ENCODE peak calls at places on chromosomes 6 and 20, in seven cellular contexts. One of them, this sample, is unnamed.

GRCh38 chr20:62496525-62497218 is 20.9 kb upstream of the GATA5 start:
- DNase-seq in lower lobe of right lung: no peak
- DNase-seq in neural progenitor cell: peak; percentile 80
- DNase-seq in aorta: peak; percentile 44
- DNase-seq in mesenchymal stem cell: no peak
- DNase-seq in psoas muscle: no peak
- DNase-seq in right cardiac atrium: peak; percentile 80
- DNase-seq in this sample: no peak

GRCh38 chr20:50073500-50073899 is 39.5 kb downstream of the UBE2V1 start:
- DNase-seq in lower lobe of right lung: no peak
- DNase-seq in neural progenitor cell: no peak
- DNase-seq in aorta: peak; percentile 36
- DNase-seq in mesenchymal stem cell: no peak
- DNase-seq in psoas muscle: no peak
- DNase-seq in right cardiac atrium: no peak
- DNase-seq in this sample: no peak

GRCh38 chr20:56094228-56094627 is 88.9 kb upstream of the CBLN4 start:
- DNase-seq in lower lobe of right lung: no peak
- DNase-seq in neural progenitor cell: no peak
- DNase-seq in aorta: no peak
- DNase-seq in mesenchymal stem cell: no peak
- DNase-seq in psoas muscle: no peak
- DNase-seq in right cardiac atrium: no peak
- DNase-seq in this sample: no peak

GRCh38 chr6:157984686-157985225 is 3.1 kb downstream of the SYNJ2 start:
- DNase-seq in lower lobe of right lung: no peak
- DNase-seq in neural progenitor cell: no peak
- DNase-seq in aorta: no peak
- DNase-seq in mesenchymal stem cell: no peak
- DNase-seq in psoas muscle: no peak
- DNase-seq in right cardiac atrium: no peak
- DNase-seq in this sample: no peak

GRCh38 chr6:160331753-160332152 is 16.4 kb upstream of the SLC22A3 start:
- DNase-seq in lower lobe of right lung: no peak
- DNase-seq in neural progenitor cell: no peak
- DNase-seq in aorta: no peak
- DNase-seq in mesenchymal stem cell: no peak
- DNase-seq in psoas muscle: no peak
- DNase-seq in right cardiac atrium: no peak
- DNase-seq in this sample: no peak

GRCh38 chr20:35329435-35330139 is 37.4 kb upstream of the FAM83C start:
- DNase-seq in lower lobe of right lung: no peak
- DNase-seq in neural progenitor cell: peak; percentile 65
- DNase-seq in aorta: no peak
- DNase-seq in mesenchymal stem cell: peak; percentile 46
- DNase-seq in psoas muscle: peak; percentile 42
- DNase-seq in right cardiac atrium: no peak
- DNase-seq in this sample: no peak

GRCh38 chr6:5520796-5521195 is 259.5 kb downstream of the FARS2 start:
- DNase-seq in lower lobe of right lung: no peak
- DNase-seq in neural progenitor cell: no peak
- DNase-seq in aorta: no peak
- DNase-seq in mesenchymal stem cell: no peak
- DNase-seq in psoas muscle: no peak
- DNase-seq in right cardiac atrium: no peak
- DNase-seq in this sample: no peak

GRCh38 chr6:19668710-19669109 is 168.5 kb upstream of the ID4 start:
- DNase-seq in lower lobe of right lung: no peak
- DNase-seq in neural progenitor cell: no peak
- DNase-seq in aorta: no peak
- DNase-seq in mesenchymal stem cell: no peak
- DNase-seq in psoas muscle: no peak
- DNase-seq in right cardiac atrium: no peak
- DNase-seq in this sample: no peak

GRCh38 chr20:63292904-63293303 is at the start of gene COL20A1:
- DNase-seq in lower lobe of right lung: no peak
- DNase-seq in neural progenitor cell: no peak
- DNase-seq in aorta: no peak
- DNase-seq in mesenchymal stem cell: no peak
- DNase-seq in psoas muscle: no peak
- DNase-seq in right cardiac atrium: peak; percentile 49
- DNase-seq in this sample: no peak

GRCh38 chr6:151493495-151494234 is at the start of gene CCDC170:
- DNase-seq in lower lobe of right lung: peak; percentile 83
- DNase-seq in neural progenitor cell: peak; percentile 73
- DNase-seq in aorta: peak; percentile 80
- DNase-seq in mesenchymal stem cell: peak; percentile 32
- DNase-seq in psoas muscle: peak; percentile 44
- DNase-seq in right cardiac atrium: peak; percentile 86
- DNase-seq in this sample: peak; percentile 20

GRCh38 chr6:170086639-170087420 is 204.0 kb downstream of the DLL1 start:
- DNase-seq in lower lobe of right lung: peak; percentile 37
- DNase-seq in neural progenitor cell: no peak
- DNase-seq in aorta: peak; percentile 40
- DNase-seq in mesenchymal stem cell: no peak
- DNase-seq in psoas muscle: no peak
- DNase-seq in right cardiac atrium: no peak
- DNase-seq in this sample: peak; percentile 11

GRCh38 chr20:10609726-10610125 is 64.1 kb downstream of the JAG1 start:
- DNase-seq in lower lobe of right lung: no peak
- DNase-seq in neural progenitor cell: no peak
- DNase-seq in aorta: no peak
- DNase-seq in mesenchymal stem cell: no peak
- DNase-seq in psoas muscle: no peak
- DNase-seq in right cardiac atrium: no peak
- DNase-seq in this sample: no peak

GRCh38 chr20:53926428-53927028 is 143.9 kb downstream of the BCAS1 start:
- DNase-seq in lower lobe of right lung: no peak
- DNase-seq in neural progenitor cell: no peak
- DNase-seq in aorta: no peak
- DNase-seq in mesenchymal stem cell: peak; percentile 93
- DNase-seq in psoas muscle: no peak
- DNase-seq in right cardiac atrium: no peak
- DNase-seq in this sample: peak; percentile 39

GRCh38 chr6:85450578-85450884 is 648 bp downstream of the NT5E start:
- DNase-seq in lower lobe of right lung: no peak
- DNase-seq in neural progenitor cell: no peak
- DNase-seq in aorta: no peak
- DNase-seq in mesenchymal stem cell: peak; percentile 64
- DNase-seq in psoas muscle: no peak
- DNase-seq in right cardiac atrium: no peak
- DNase-seq in this sample: no peak
- H3K4me1 ChIP-seq in lower lobe of right lung: peaks cover 37% of the 10 kb centered on the region
- H3K4me1 ChIP-seq in neural progenitor cell: no peaks in the 10 kb centered on the region
- H3K4me1 ChIP-seq in aorta: peaks cover 3% of the 10 kb centered on the region
- H3K4me1 ChIP-seq in mesenchymal stem cell: peaks cover 10% of the 10 kb centered on the region
- H3K4me1 ChIP-seq in psoas muscle: peaks cover 7% of the 10 kb centered on the region
- H3K4me1 ChIP-seq in right cardiac atrium: peaks cover 2% of the 10 kb centered on the region
- H3K4me1 ChIP-seq in this sample: no peaks in the 10 kb centered on the region

DNA sequence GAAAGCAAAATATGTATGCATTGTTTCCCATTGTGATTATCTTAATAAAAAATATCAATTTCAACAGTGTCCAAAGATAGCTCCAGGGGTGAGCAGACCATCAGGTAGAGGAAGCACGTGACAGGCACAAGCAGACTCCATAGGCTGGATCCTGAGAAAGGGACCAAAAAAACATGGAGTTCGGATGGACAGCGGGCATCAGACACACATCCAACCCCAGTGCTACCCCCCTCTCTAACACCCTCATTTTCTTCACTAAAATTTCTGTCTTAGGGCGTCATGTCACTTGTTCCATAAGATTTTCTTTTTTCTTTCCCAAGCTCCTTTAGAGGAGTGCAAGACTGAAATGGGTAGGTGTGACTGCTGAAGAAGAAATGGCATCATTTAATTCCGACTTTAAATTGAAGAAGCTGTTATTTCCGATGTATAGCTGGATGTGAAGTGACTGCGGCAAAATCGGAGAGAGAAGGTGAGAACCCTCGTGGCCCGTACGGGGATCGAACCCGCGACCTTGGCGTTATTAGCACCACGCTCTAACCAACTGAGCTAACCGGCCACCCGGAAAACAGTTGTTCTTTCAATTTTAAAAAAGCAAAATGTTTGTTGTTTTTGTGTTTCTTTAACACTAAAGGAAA is 10.3 kb upstream of the PRSS16 start:
- DNase-seq in lower lobe of right lung: no peak
- DNase-seq in neural progenitor cell: peak; percentile 59
- DNase-seq in aorta: no peak
- DNase-seq in mesenchymal stem cell: peak; percentile 56
- DNase-seq in psoas muscle: no peak
- DNase-seq in right cardiac atrium: no peak
- DNase-seq in this sample: no peak
- H3K27me3 ChIP-seq in lower lobe of right lung: peaks cover 91% of the 10 kb centered on the region
- H3K27me3 ChIP-seq in neural progenitor cell: peaks cover 55% of the 10 kb centered on the region
- H3K27me3 ChIP-seq in aorta: no peaks in the 10 kb centered on the region
- H3K27me3 ChIP-seq in mesenchymal stem cell: no peaks in the 10 kb centered on the region
- H3K27me3 ChIP-seq in psoas muscle: peaks cover 20% of the 10 kb centered on the region
- H3K27me3 ChIP-seq in right cardiac atrium: peaks cover 6% of the 10 kb centered on the region
- H3K27me3 ChIP-seq in this sample: peaks cover 77% of the 10 kb centered on the region

GRCh38 chr6:144059139-144059538 is 36.2 kb downstream of the SF3B5 start:
- DNase-seq in lower lobe of right lung: no peak
- DNase-seq in neural progenitor cell: no peak
- DNase-seq in aorta: no peak
- DNase-seq in mesenchymal stem cell: no peak
- DNase-seq in psoas muscle: no peak
- DNase-seq in right cardiac atrium: no peak
- DNase-seq in this sample: no peak

GRCh38 chr6:144053601-144054000 is 41.8 kb downstream of the SF3B5 start:
- DNase-seq in lower lobe of right lung: no peak
- DNase-seq in neural progenitor cell: no peak
- DNase-seq in aorta: no peak
- DNase-seq in mesenchymal stem cell: no peak
- DNase-seq in psoas muscle: no peak
- DNase-seq in right cardiac atrium: no peak
- DNase-seq in this sample: no peak

GRCh38 chr6:144052488-144052887 is 42.9 kb downstream of the SF3B5 start:
- DNase-seq in lower lobe of right lung: no peak
- DNase-seq in neural progenitor cell: no peak
- DNase-seq in aorta: no peak
- DNase-seq in mesenchymal stem cell: no peak
- DNase-seq in psoas muscle: no peak
- DNase-seq in right cardiac atrium: no peak
- DNase-seq in this sample: no peak

GRCh38 chr6:144055121-144055931 is 40.0 kb downstream of the SF3B5 start:
- DNase-seq in lower lobe of right lung: no peak
- DNase-seq in neural progenitor cell: no peak
- DNase-seq in aorta: no peak
- DNase-seq in mesenchymal stem cell: no peak
- DNase-seq in psoas muscle: no peak
- DNase-seq in right cardiac atrium: no peak
- DNase-seq in this sample: no peak
- H3K27ac ChIP-seq in lower lobe of right lung: peak overlapping the region; percentile 1
- H3K27ac ChIP-seq in neural progenitor cell: no peak overlapping the region
- H3K27ac ChIP-seq in aorta: no peak overlapping the region
- H3K27ac ChIP-seq in mesenchymal stem cell: no peak overlapping the region
- H3K27ac ChIP-seq in psoas muscle: no peak overlapping the region
- H3K27ac ChIP-seq in right cardiac atrium: no peak overlapping the region
- H3K27ac ChIP-seq in this sample: no peak overlapping the region

GRCh38 chr6:111862727-111863126 is 10.5 kb downstream of the FYN start:
- DNase-seq in lower lobe of right lung: no peak
- DNase-seq in neural progenitor cell: peak; percentile 49
- DNase-seq in aorta: no peak
- DNase-seq in mesenchymal stem cell: no peak
- DNase-seq in psoas muscle: no peak
- DNase-seq in right cardiac atrium: no peak
- DNase-seq in this sample: no peak

GRCh38 chr6:111865909-111866546 is 7.2 kb downstream of the FYN start:
- DNase-seq in lower lobe of right lung: no peak
- DNase-seq in neural progenitor cell: peak; percentile 68
- DNase-seq in aorta: no peak
- DNase-seq in mesenchymal stem cell: no peak
- DNase-seq in psoas muscle: no peak
- DNase-seq in right cardiac atrium: no peak
- DNase-seq in this sample: no peak

GRCh38 chr6:111862314-111862713 is 10.9 kb downstream of the FYN start:
- DNase-seq in lower lobe of right lung: no peak
- DNase-seq in neural progenitor cell: no peak
- DNase-seq in aorta: no peak
- DNase-seq in mesenchymal stem cell: no peak
- DNase-seq in psoas muscle: no peak
- DNase-seq in right cardiac atrium: no peak
- DNase-seq in this sample: no peak

GRCh38 chr6:111865049-111865585 is 8.1 kb downstream of the FYN start:
- DNase-seq in lower lobe of right lung: no peak
- DNase-seq in neural progenitor cell: no peak
- DNase-seq in aorta: no peak
- DNase-seq in mesenchymal stem cell: no peak
- DNase-seq in psoas muscle: no peak
- DNase-seq in right cardiac atrium: no peak
- DNase-seq in this sample: no peak

GRCh38 chr6:111864138-111865048 is 8.9 kb downstream of the FYN start:
- DNase-seq in lower lobe of right lung: no peak
- DNase-seq in neural progenitor cell: no peak
- DNase-seq in aorta: no peak
- DNase-seq in mesenchymal stem cell: no peak
- DNase-seq in psoas muscle: no peak
- DNase-seq in right cardiac atrium: no peak
- DNase-seq in this sample: no peak
- H3K4me1 ChIP-seq in lower lobe of right lung: peaks cover 13% of the 10 kb centered on the region
- H3K4me1 ChIP-seq in neural progenitor cell: peaks cover 70% of the 10 kb centered on the region
- H3K4me1 ChIP-seq in aorta: no peaks in the 10 kb centered on the region
- H3K4me1 ChIP-seq in mesenchymal stem cell: no peaks in the 10 kb centered on the region
- H3K4me1 ChIP-seq in psoas muscle: no peaks in the 10 kb centered on the region
- H3K4me1 ChIP-seq in right cardiac atrium: peaks cover 25% of the 10 kb centered on the region
- H3K4me1 ChIP-seq in this sample: no peaks in the 10 kb centered on the region

DNA sequence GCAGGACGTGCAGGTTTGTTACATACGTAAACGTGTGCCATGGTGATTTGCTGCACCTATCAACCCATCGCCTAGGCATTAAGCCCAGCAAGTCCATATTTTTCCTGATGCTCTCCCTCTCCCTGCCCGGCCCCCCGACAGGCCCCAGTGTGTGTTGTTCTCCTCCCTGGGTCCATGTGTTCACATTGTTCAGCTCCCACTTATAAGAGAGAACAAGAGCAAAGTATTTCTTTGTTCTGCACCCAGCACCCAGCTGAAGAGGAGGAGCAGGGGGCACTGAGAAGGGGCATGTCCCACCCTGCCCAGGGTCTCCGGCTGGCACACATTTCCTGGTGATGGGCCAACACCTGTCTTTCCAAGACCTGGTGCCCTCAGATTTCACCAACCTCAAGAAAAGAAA is 251.1 kb upstream of the ARID1B start:
- DNase-seq in lower lobe of right lung: no peak
- DNase-seq in neural progenitor cell: no peak
- DNase-seq in aorta: no peak
- DNase-seq in mesenchymal stem cell: no peak
- DNase-seq in psoas muscle: no peak
- DNase-seq in right cardiac atrium: no peak
- DNase-seq in this sample: no peak
- H3K27me3 ChIP-seq in lower lobe of right lung: no peaks in the 10 kb centered on the region
- H3K27me3 ChIP-seq in neural progenitor cell: no peaks in the 10 kb centered on the region
- H3K27me3 ChIP-seq in aorta: no peaks in the 10 kb centered on the region
- H3K27me3 ChIP-seq in mesenchymal stem cell: no peaks in the 10 kb centered on the region
- H3K27me3 ChIP-seq in psoas muscle: no peaks in the 10 kb centered on the region
- H3K27me3 ChIP-seq in right cardiac atrium: no peaks in the 10 kb centered on the region
- H3K27me3 ChIP-seq in this sample: no peaks in the 10 kb centered on the region

This sample was measured in pancreas.